ENCODE peak calls at places on chromosomes 2 and 18, in ten cellular contexts. N, P, E, M, V, F, K, T, C and Y are unnamed samples.

GRCh38 chr2:587371-587960 is 89.7 kb downstream of the TMEM18 start:
- DNase-seq in P (no peak), F (no peak), K (no peak), T (no peak), N (no peak), V (no peak), M (no peak), C (no peak), E (no peak), Y (no peak)

GRCh38 chr2:112836695-112837117 is at the start of gene IL1B:
- DNase-seq in V (no peak), F (no peak), M (no peak), P (no peak), K (peak; percentile 77), T (no peak), C (no peak), N (no peak), E (no peak), Y (no peak)

GRCh38 chr2:239178954-239179353 is 221.9 kb downstream of the HDAC4 start:
- DNase-seq in C (no peak), N (no peak), E (peak; percentile 40), T (no peak), F (no peak), K (no peak), V (no peak), P (no peak), M (peak; percentile 3), Y (no peak)

GRCh38 chr2:65351234-65351947 is 81.0 kb downstream of the SPRED2 start:
- DNase-seq in F (no peak), K (peak; percentile 80), N (peak; percentile 72), E (no peak), V (no peak), C (no peak), T (no peak), M (peak; percentile 23), P (no peak), Y (peak; percentile 66)

GRCh38 chr2:44275915-44276279 is 617 bp downstream of the SLC3A1 start:
- DNase-seq in F (no peak), C (no peak), N (no peak), V (no peak), E (no peak), M (no peak), K (peak; percentile 44), T (no peak), P (no peak), Y (peak; percentile 71)

GRCh38 chr2:215784371-215784783 is 229.0 kb downstream of the MREG start:
- DNase-seq in V (no peak), M (no peak), F (peak; percentile 22), T (no peak), C (no peak), P (no peak), K (peak; percentile 68), E (no peak), N (no peak), Y (no peak)

GRCh38 chr2:126795661-126796060 is 103.0 kb upstream of the TEX51 start:
- DNase-seq in C (no peak), V (no peak), F (no peak), M (no peak), K (no peak), T (no peak), P (no peak), N (peak; percentile 83), E (no peak), Y (no peak)

GRCh38 chr2:157692768-157693167 is 64.1 kb upstream of the ACVR1C start:
- DNase-seq in V (no peak), N (no peak), F (no peak), P (no peak), T (no peak), C (no peak), E (peak; percentile 66), K (peak; percentile 99), M (no peak), Y (no peak)

GRCh38 chr2:46098606-46099005 is 198.6 kb upstream of the EPAS1 start:
- DNase-seq in F (no peak), N (no peak), T (no peak), C (no peak), M (no peak), V (no peak), K (peak; percentile 89), E (no peak), P (no peak), Y (no peak)

GRCh38 chr2:220835563-220835962 is 736.5 kb downstream of the EPHA4 start:
- DNase-seq in K (peak; percentile 42), C (no peak), N (no peak), M (no peak), E (no peak), P (no peak), V (no peak), T (no peak), F (no peak), Y (no peak)

GRCh38 chr2:112021781-112022231 is 33.3 kb upstream of the TMEM87B start:
- DNase-seq in P (no peak), N (no peak), M (no peak), T (no peak), F (no peak), V (no peak), E (no peak), K (peak; percentile 70), C (no peak), Y (peak; percentile 66)

DNA sequence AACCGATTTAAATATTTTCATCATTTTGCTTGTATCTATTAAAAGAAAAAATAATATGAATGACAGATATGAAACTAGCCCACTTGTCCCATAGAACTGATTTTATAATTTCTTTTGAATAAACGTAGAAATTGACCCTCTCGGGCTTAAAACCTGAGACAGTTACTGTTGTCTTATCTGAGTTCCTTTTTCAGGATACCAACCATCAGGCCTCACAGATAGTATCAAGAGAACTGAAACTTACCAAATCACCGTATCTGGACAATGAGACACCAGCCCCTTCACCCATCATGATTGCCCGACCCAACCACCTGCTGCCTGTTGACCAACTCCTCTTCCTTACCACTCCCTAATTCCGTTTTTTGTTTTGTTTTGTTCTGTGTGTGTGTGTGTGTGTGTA is 53.7 kb downstream of the LCLAT1 start:
- DNase-seq in F (no peak), V (no peak), N (no peak), M (no peak), T (no peak), P (no peak), K (no peak), C (no peak), E (no peak), Y (no peak)
- H3K9me3 ChIP-seq in F (peaks cover 19% of the 10 kb centered on the region), V (peaks cover 11% of the 10 kb centered on the region), N (no peaks in the 10 kb centered on the region), M (no peaks in the 10 kb centered on the region), T (peaks cover 44% of the 10 kb centered on the region), P (no peaks in the 10 kb centered on the region), K (peaks cover 7% of the 10 kb centered on the region), C (no peaks in the 10 kb centered on the region), E (peaks cover 20% of the 10 kb centered on the region), Y (no peaks in the 10 kb centered on the region)

DNA sequence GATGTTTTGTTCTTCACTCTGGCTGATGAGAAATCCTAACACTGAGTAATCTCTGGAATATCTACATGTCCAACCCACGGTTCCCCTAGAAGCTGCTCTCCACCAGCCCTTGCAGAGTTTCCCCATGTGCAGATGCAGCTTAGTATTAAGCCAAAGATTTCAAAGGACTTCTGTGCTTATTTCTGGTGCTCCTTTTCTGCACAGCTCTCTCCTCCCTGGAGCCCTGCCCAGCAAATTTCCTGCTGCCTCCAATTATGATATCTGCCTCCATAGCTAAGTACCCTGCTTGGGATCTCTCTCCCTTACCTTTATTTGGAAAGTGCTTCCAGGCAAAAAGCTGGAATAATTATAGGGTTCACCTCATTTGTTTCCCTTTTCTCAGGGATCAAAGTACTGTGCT is 949.3 kb downstream of the BCL11A start:
- DNase-seq in K (no peak), V (no peak), M (no peak), C (no peak), T (no peak), E (no peak), P (no peak), N (no peak), F (no peak), Y (no peak)
- H3K9me3 ChIP-seq in K (no peaks in the 10 kb centered on the region), V (peaks cover 9% of the 10 kb centered on the region), M (no peaks in the 10 kb centered on the region), C (no peaks in the 10 kb centered on the region), T (peaks cover 37% of the 10 kb centered on the region), E (no peaks in the 10 kb centered on the region), P (no peaks in the 10 kb centered on the region), N (no peaks in the 10 kb centered on the region), F (no peaks in the 10 kb centered on the region), Y (no peaks in the 10 kb centered on the region)

DNA sequence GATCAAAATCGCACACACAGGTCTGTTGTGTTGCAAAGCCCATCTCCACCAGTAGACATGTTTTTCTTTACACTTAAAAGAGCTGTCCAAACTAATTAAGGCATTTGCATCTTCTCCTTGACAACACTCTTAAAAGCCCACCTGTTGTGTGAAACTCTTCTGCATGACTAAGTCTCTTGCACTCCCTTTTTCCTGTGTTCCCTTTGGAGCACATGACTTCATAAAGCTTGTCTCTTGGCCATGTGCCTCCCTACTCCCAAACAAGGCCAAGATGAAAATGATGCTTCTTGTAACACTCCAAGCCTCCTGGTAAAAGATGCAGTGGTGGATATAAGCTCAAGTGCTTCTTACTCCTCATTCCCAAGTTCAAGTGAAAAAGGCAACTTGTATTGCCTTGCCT is 26.1 kb downstream of the PID1 start:
- DNase-seq in E (no peak), M (no peak), P (no peak), F (no peak), V (no peak), K (no peak), C (no peak), T (no peak), N (no peak), Y (no peak)
- H3K9me3 ChIP-seq in E (no peaks in the 10 kb centered on the region), M (no peaks in the 10 kb centered on the region), P (peaks cover 10% of the 10 kb centered on the region), F (no peaks in the 10 kb centered on the region), V (peaks cover 12% of the 10 kb centered on the region), K (no peaks in the 10 kb centered on the region), C (no peaks in the 10 kb centered on the region), T (peaks cover 29% of the 10 kb centered on the region), N (no peaks in the 10 kb centered on the region), Y (no peaks in the 10 kb centered on the region)

GRCh38 chr18:8399138-8399537 is 210.1 kb upstream of the RAB12 start:
- DNase-seq in E (no peak), N (no peak), T (no peak), K (no peak), V (no peak), C (no peak), F (no peak), M (no peak), P (no peak), Y (no peak)

GRCh38 chr18:8400825-8401224 is 208.4 kb upstream of the RAB12 start:
- DNase-seq in V (no peak), F (no peak), P (no peak), T (no peak), N (no peak), K (no peak), E (no peak), C (no peak), M (no peak), Y (no peak)

GRCh38 chr18:8400193-8400752 is 209.0 kb upstream of the RAB12 start:
- DNase-seq in M (no peak), P (no peak), F (no peak), C (no peak), E (no peak), K (no peak), N (no peak), T (no peak), V (no peak), Y (no peak)

GRCh38 chr18:8396244-8396643 is 213.0 kb upstream of the RAB12 start:
- DNase-seq in E (no peak), C (no peak), V (no peak), P (no peak), N (no peak), T (no peak), K (no peak), M (no peak), F (peak; percentile 47), Y (no peak)

DNA sequence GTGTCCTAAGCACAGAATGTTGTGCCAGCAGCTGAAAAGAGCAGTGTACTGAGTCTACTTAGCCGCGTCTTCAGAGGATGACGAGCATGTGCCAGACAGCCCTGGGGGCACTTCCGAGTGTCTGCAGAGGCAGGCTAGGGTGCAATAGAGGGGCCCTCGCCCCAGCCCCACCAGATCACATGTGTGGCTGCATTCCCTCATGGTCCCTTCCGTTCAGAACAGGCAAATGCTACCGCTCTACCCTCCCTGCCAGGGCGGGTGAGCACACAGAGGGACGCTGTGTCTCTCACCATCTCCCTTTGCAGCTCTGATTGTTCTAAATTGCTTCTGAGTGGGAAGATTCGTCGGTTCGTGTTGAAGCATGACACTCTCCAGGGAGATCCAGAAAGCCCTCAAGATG is 212.2 kb upstream of the RAB12 start:
- DNase-seq in E (no peak), K (no peak), N (no peak), C (no peak), V (no peak), M (no peak), T (no peak), F (peak; percentile 75), P (no peak), Y (no peak)
- H3K9me3 ChIP-seq in E (no peaks in the 10 kb centered on the region), K (no peaks in the 10 kb centered on the region), N (no peaks in the 10 kb centered on the region), C (no peaks in the 10 kb centered on the region), V (no peaks in the 10 kb centered on the region), M (no peaks in the 10 kb centered on the region), T (no peaks in the 10 kb centered on the region), F (no peaks in the 10 kb centered on the region), P (no peaks in the 10 kb centered on the region), Y (no peaks in the 10 kb centered on the region)